ENCODE peak calls at places on chromosomes 2 and 18, in six cellular contexts. U is effector memory CD4-positive, alpha-beta T cell; G is thyroid gland; P is HTR-8/SVneo; E is AG04450; R is tibial nerve. Z is an unnamed sample.

GRCh38 chr2:205333351-205333750 is 348.9 kb upstream of the NRP2 start:
- DNase-seq in R (no peak), G (no peak), P (no peak), E (no peak), U (no peak), Z (no peak)

GRCh38 chr2:120919771-120920437 is 184.2 kb downstream of the GLI2 start:
- DNase-seq in P (peak; percentile 50), U (no peak), G (peak; percentile 49), E (peak; percentile 27), R (no peak), Z (no peak)

GRCh38 chr2:27379383-27379839 is 1.1 kb downstream of the ZNF513 start:
- DNase-seq in U (no peak), P (no peak), E (no peak), R (no peak), G (no peak), Z (no peak)

GRCh38 chr2:120388222-120389035 is 42.5 kb downstream of the INHBB start:
- DNase-seq in R (no peak), E (no peak), G (no peak), P (no peak), U (no peak), Z (no peak)

GRCh38 chr2:201909348-201909747 is 103.0 kb downstream of the CDK15 start:
- DNase-seq in U (no peak), E (peak; percentile 85), G (no peak), R (no peak), P (peak; percentile 46), Z (peak; percentile 80)

GRCh38 chr18:23964282-23965238 is 50.0 kb upstream of the TTC39C start:
- DNase-seq in P (no peak), U (peak; percentile 43), E (no peak), R (no peak), G (no peak), Z (no peak)

GRCh38 chr2:229780856-229781773 is 66.8 kb upstream of the DNER start:
- DNase-seq in E (peak; percentile 21), U (no peak), R (no peak), G (no peak), P (peak; percentile 58), Z (peak; percentile 15)

GRCh38 chr2:210128961-210129360 is 42.2 kb downstream of the KANSL1L start:
- DNase-seq in U (no peak), P (no peak), G (peak; percentile 18), E (no peak), R (no peak), Z (no peak)

GRCh38 chr2:159650574-159650973 is 34.2 kb upstream of the BAZ2B start:
- DNase-seq in P (no peak), U (no peak), G (no peak), R (no peak), E (no peak), Z (no peak)

GRCh38 chr2:160214461-160215055 is 14.5 kb upstream of the ITGB6 start:
- DNase-seq in U (no peak), G (peak; percentile 79), E (peak; percentile 59), R (no peak), P (peak; percentile 71), Z (peak; percentile 88)

GRCh38 chr2:3536682-3537632 is 17.6 kb upstream of the ADI1 start:
- DNase-seq in G (no peak), E (no peak), R (peak; percentile 30), U (no peak), P (peak; percentile 79), Z (no peak)

GRCh38 chr2:49934481-49934880 is 780.2 kb upstream of the FSHR start:
- DNase-seq in P (no peak), G (no peak), U (no peak), E (no peak), R (no peak), Z (no peak)

GRCh38 chr18:36511791-36512352 is 214.4 kb downstream of the FHOD3 start:
- DNase-seq in G (no peak), R (no peak), U (no peak), E (no peak), P (no peak), Z (peak; percentile 5)

GRCh38 chr18:68466714-68467113 is 248.2 kb downstream of the TMX3 start:
- DNase-seq in E (no peak), U (no peak), G (no peak), P (no peak), R (no peak), Z (no peak)

GRCh38 chr2:1585635-1586034 is 158.7 kb downstream of the PXDN start:
- DNase-seq in G (no peak), E (no peak), U (no peak), P (no peak), R (no peak), Z (no peak)

GRCh38 chr2:112881217-112882000 is 29.6 kb upstream of the IL37 start:
- DNase-seq in U (no peak), E (peak; percentile 42), G (no peak), R (no peak), P (peak; percentile 81), Z (peak; percentile 33)

GRCh38 chr2:163187995-163188655 is 349.6 kb upstream of the KCNH7 start:
- DNase-seq in R (no peak), P (no peak), E (no peak), G (no peak), U (no peak), Z (no peak)

GRCh38 chr18:3471141-3471648 is 21.2 kb downstream of the TGIF1 start:
- DNase-seq in P (no peak), R (no peak), U (no peak), G (peak; percentile 77), E (no peak), Z (no peak)